ENCODE peak calls at places on chromosomes 7 and 10, in ten cellular contexts. One of them, this sample, is unnamed.

GRCh38 chr10:88583584-88583957 is 453 bp upstream of the RNLS start:
- DNase-seq in psoas muscle: no peak
- DNase-seq in spleen: no peak
- DNase-seq in stimulated activated CD8-positive, alpha-beta memory T cell treated with anti-CD3 and anti-CD28 coated beads, Interleukin-15, amount 100 ng/mL, for 24 hours: no peak
- DNase-seq in AG10803: no peak
- DNase-seq in stimulated activated CD4-positive, alpha-beta T cell treated with anti-CD3 and anti-CD28 coated beads, Interleukin-2, amount 100 ng/mL, for 24 hours: no peak
- DNase-seq in SW 1271: no peak
- DNase-seq in HuH-7: no peak
- DNase-seq in fibroblast of pulmonary artery: no peak
- DNase-seq in 8988T: no peak
- DNase-seq in this sample: no peak

GRCh38 chr10:35208536-35208935 is 81.9 kb downstream of the CREM start:
- DNase-seq in HuH-7: no peak
- DNase-seq in SW 1271: no peak
- DNase-seq in stimulated activated CD4-positive, alpha-beta T cell treated with anti-CD3 and anti-CD28 coated beads, Interleukin-2, amount 100 ng/mL, for 24 hours: peak; percentile 31
- DNase-seq in fibroblast of pulmonary artery: peak; percentile 6
- DNase-seq in 8988T: no peak
- DNase-seq in spleen: no peak
- DNase-seq in psoas muscle: peak; percentile 45
- DNase-seq in stimulated activated CD8-positive, alpha-beta memory T cell treated with anti-CD3 and anti-CD28 coated beads, Interleukin-15, amount 100 ng/mL, for 24 hours: no peak
- DNase-seq in AG10803: no peak
- DNase-seq in this sample: no peak

GRCh38 chr7:32586291-32587221 is 91.3 kb downstream of the AVL9 start:
- DNase-seq in AG10803: peak; percentile 96
- DNase-seq in fibroblast of pulmonary artery: peak; percentile 99
- DNase-seq in spleen: no peak
- DNase-seq in HuH-7: no peak
- DNase-seq in stimulated activated CD8-positive, alpha-beta memory T cell treated with anti-CD3 and anti-CD28 coated beads, Interleukin-15, amount 100 ng/mL, for 24 hours: no peak
- DNase-seq in psoas muscle: peak; percentile 27
- DNase-seq in stimulated activated CD4-positive, alpha-beta T cell treated with anti-CD3 and anti-CD28 coated beads, Interleukin-2, amount 100 ng/mL, for 24 hours: no peak
- DNase-seq in 8988T: no peak
- DNase-seq in SW 1271: no peak
- DNase-seq in this sample: no peak

GRCh38 chr10:107813396-107813795 is 648.9 kb upstream of the SORCS1 start:
- DNase-seq in stimulated activated CD8-positive, alpha-beta memory T cell treated with anti-CD3 and anti-CD28 coated beads, Interleukin-15, amount 100 ng/mL, for 24 hours: no peak
- DNase-seq in AG10803: no peak
- DNase-seq in HuH-7: no peak
- DNase-seq in SW 1271: no peak
- DNase-seq in psoas muscle: no peak
- DNase-seq in fibroblast of pulmonary artery: no peak
- DNase-seq in 8988T: no peak
- DNase-seq in spleen: no peak
- DNase-seq in stimulated activated CD4-positive, alpha-beta T cell treated with anti-CD3 and anti-CD28 coated beads, Interleukin-2, amount 100 ng/mL, for 24 hours: no peak
- DNase-seq in this sample: no peak

GRCh38 chr10:44982114-44982460 is 3.5 kb upstream of the DEPP1 start:
- DNase-seq in 8988T: no peak
- DNase-seq in HuH-7: no peak
- DNase-seq in stimulated activated CD8-positive, alpha-beta memory T cell treated with anti-CD3 and anti-CD28 coated beads, Interleukin-15, amount 100 ng/mL, for 24 hours: no peak
- DNase-seq in stimulated activated CD4-positive, alpha-beta T cell treated with anti-CD3 and anti-CD28 coated beads, Interleukin-2, amount 100 ng/mL, for 24 hours: no peak
- DNase-seq in psoas muscle: peak; percentile 63
- DNase-seq in AG10803: no peak
- DNase-seq in SW 1271: no peak
- DNase-seq in fibroblast of pulmonary artery: peak; percentile 21
- DNase-seq in spleen: peak; percentile 76
- DNase-seq in this sample: peak; percentile 39

GRCh38 chr7:53542164-53542563 is 506.7 kb downstream of the POM121L12 start:
- DNase-seq in psoas muscle: no peak
- DNase-seq in spleen: no peak
- DNase-seq in stimulated activated CD4-positive, alpha-beta T cell treated with anti-CD3 and anti-CD28 coated beads, Interleukin-2, amount 100 ng/mL, for 24 hours: no peak
- DNase-seq in SW 1271: no peak
- DNase-seq in AG10803: no peak
- DNase-seq in fibroblast of pulmonary artery: no peak
- DNase-seq in stimulated activated CD8-positive, alpha-beta memory T cell treated with anti-CD3 and anti-CD28 coated beads, Interleukin-15, amount 100 ng/mL, for 24 hours: no peak
- DNase-seq in HuH-7: no peak
- DNase-seq in 8988T: no peak
- DNase-seq in this sample: no peak

GRCh38 chr10:33731322-33731721 is 396.9 kb upstream of the NRP1 start:
- DNase-seq in stimulated activated CD4-positive, alpha-beta T cell treated with anti-CD3 and anti-CD28 coated beads, Interleukin-2, amount 100 ng/mL, for 24 hours: no peak
- DNase-seq in stimulated activated CD8-positive, alpha-beta memory T cell treated with anti-CD3 and anti-CD28 coated beads, Interleukin-15, amount 100 ng/mL, for 24 hours: no peak
- DNase-seq in HuH-7: no peak
- DNase-seq in SW 1271: no peak
- DNase-seq in spleen: no peak
- DNase-seq in fibroblast of pulmonary artery: no peak
- DNase-seq in psoas muscle: no peak
- DNase-seq in 8988T: no peak
- DNase-seq in AG10803: no peak
- DNase-seq in this sample: no peak

GRCh38 chr10:80413152-80413996 is 5.0 kb downstream of the PRXL2A start:
- DNase-seq in SW 1271: no peak
- DNase-seq in HuH-7: no peak
- DNase-seq in AG10803: no peak
- DNase-seq in stimulated activated CD8-positive, alpha-beta memory T cell treated with anti-CD3 and anti-CD28 coated beads, Interleukin-15, amount 100 ng/mL, for 24 hours: no peak
- DNase-seq in fibroblast of pulmonary artery: peak; percentile 87
- DNase-seq in stimulated activated CD4-positive, alpha-beta T cell treated with anti-CD3 and anti-CD28 coated beads, Interleukin-2, amount 100 ng/mL, for 24 hours: no peak
- DNase-seq in psoas muscle: no peak
- DNase-seq in spleen: no peak
- DNase-seq in 8988T: no peak
- DNase-seq in this sample: peak; percentile 40

GRCh38 chr7:155713382-155713781 is 68.9 kb downstream of the RBM33 start:
- DNase-seq in 8988T: no peak
- DNase-seq in stimulated activated CD8-positive, alpha-beta memory T cell treated with anti-CD3 and anti-CD28 coated beads, Interleukin-15, amount 100 ng/mL, for 24 hours: no peak
- DNase-seq in AG10803: no peak
- DNase-seq in psoas muscle: peak; percentile 38
- DNase-seq in stimulated activated CD4-positive, alpha-beta T cell treated with anti-CD3 and anti-CD28 coated beads, Interleukin-2, amount 100 ng/mL, for 24 hours: no peak
- DNase-seq in fibroblast of pulmonary artery: no peak
- DNase-seq in SW 1271: no peak
- DNase-seq in spleen: peak; percentile 89
- DNase-seq in HuH-7: no peak
- DNase-seq in this sample: peak; percentile 69

GRCh38 chr10:115875172-115875571 is 397.8 kb downstream of the GFRA1 start:
- DNase-seq in SW 1271: no peak
- DNase-seq in HuH-7: no peak
- DNase-seq in psoas muscle: no peak
- DNase-seq in stimulated activated CD4-positive, alpha-beta T cell treated with anti-CD3 and anti-CD28 coated beads, Interleukin-2, amount 100 ng/mL, for 24 hours: no peak
- DNase-seq in fibroblast of pulmonary artery: no peak
- DNase-seq in AG10803: no peak
- DNase-seq in stimulated activated CD8-positive, alpha-beta memory T cell treated with anti-CD3 and anti-CD28 coated beads, Interleukin-15, amount 100 ng/mL, for 24 hours: no peak
- DNase-seq in 8988T: no peak
- DNase-seq in spleen: no peak
- DNase-seq in this sample: no peak

GRCh38 chr7:2182461-2182860 is 50.3 kb downstream of the MAD1L1 start:
- DNase-seq in spleen: no peak
- DNase-seq in psoas muscle: no peak
- DNase-seq in 8988T: no peak
- DNase-seq in fibroblast of pulmonary artery: no peak
- DNase-seq in AG10803: no peak
- DNase-seq in SW 1271: no peak
- DNase-seq in stimulated activated CD4-positive, alpha-beta T cell treated with anti-CD3 and anti-CD28 coated beads, Interleukin-2, amount 100 ng/mL, for 24 hours: no peak
- DNase-seq in HuH-7: no peak
- DNase-seq in stimulated activated CD8-positive, alpha-beta memory T cell treated with anti-CD3 and anti-CD28 coated beads, Interleukin-15, amount 100 ng/mL, for 24 hours: no peak
- DNase-seq in this sample: no peak

GRCh38 chr7:38160003-38160571 is 18.0 kb upstream of the STARD3NL start:
- DNase-seq in fibroblast of pulmonary artery: no peak
- DNase-seq in psoas muscle: no peak
- DNase-seq in SW 1271: no peak
- DNase-seq in stimulated activated CD8-positive, alpha-beta memory T cell treated with anti-CD3 and anti-CD28 coated beads, Interleukin-15, amount 100 ng/mL, for 24 hours: no peak
- DNase-seq in 8988T: no peak
- DNase-seq in AG10803: no peak
- DNase-seq in stimulated activated CD4-positive, alpha-beta T cell treated with anti-CD3 and anti-CD28 coated beads, Interleukin-2, amount 100 ng/mL, for 24 hours: no peak
- DNase-seq in spleen: no peak
- DNase-seq in HuH-7: no peak
- DNase-seq in this sample: no peak